ENCODE peak calls at places on chromosomes 12 and 14, in eight cellular contexts. N is mesothelial cell of epicardium, G is astrocyte of the spinal cord, A is HepG2, M is AG04450, X is brain microvascular endothelial cell, U is bronchial epithelial cell, Q is cardiac fibroblast. K is an unnamed sample.

GRCh38 chr12:59357811-59358210 is 238.0 kb upstream of the SLC16A7 start:
- DNase-seq in N (no peak), G (no peak), A (no peak), M (no peak), X (no peak), U (peak; percentile 67), Q (no peak), K (no peak)

GRCh38 chr12:75558262-75558661 is 46.9 kb upstream of the KRR1 start:
- DNase-seq in N (no peak), G (no peak), A (peak; percentile 69), M (no peak), X (no peak), U (no peak), Q (no peak), K (no peak)

GRCh38 chr14:99212199-99212598 is 59.8 kb downstream of the BCL11B start:
- DNase-seq in N (no peak), G (no peak), A (no peak), M (no peak), X (no peak), U (no peak), Q (no peak), K (no peak)

GRCh38 chr14:104635717-104636116 is 31.1 kb upstream of the TMEM179 start:
- DNase-seq in N (no peak), G (no peak), A (no peak), M (no peak), X (no peak), U (no peak), Q (no peak), K (no peak)

GRCh38 chr12:11697670-11698387 is 48.4 kb downstream of the ETV6 start:
- DNase-seq in N (no peak), G (peak; percentile 50), A (no peak), M (no peak), X (peak; percentile 65), U (peak; percentile 64), Q (peak; percentile 90), K (no peak)

GRCh38 chr14:25658988-25659387 is 609.0 kb upstream of the STXBP6 start:
- DNase-seq in N (no peak), G (no peak), A (no peak), M (no peak), X (no peak), U (no peak), Q (no peak), K (no peak)

GRCh38 chr14:51283402-51283825 is 43.4 kb downstream of the TMX1 start:
- DNase-seq in N (no peak), G (peak; percentile 95), A (peak; percentile 74), M (peak; percentile 83), X (peak; percentile 73), U (peak; percentile 94), Q (peak; percentile 97), K (no peak)

GRCh38 chr14:58072288-58073071 is 79.5 kb downstream of the ARMH4 start:
- DNase-seq in N (no peak), G (peak; percentile 72), A (peak; percentile 56), M (peak; percentile 56), X (peak; percentile 64), U (peak; percentile 65), Q (peak; percentile 81), K (peak; percentile 65)

GRCh38 chr14:47539065-47539464 is 136.3 kb downstream of the MDGA2 start:
- DNase-seq in N (no peak), G (peak; percentile 20), A (peak; percentile 10), M (no peak), X (peak; percentile 8), U (peak; percentile 1), Q (no peak), K (no peak)

GRCh38 chr14:64955297-64955696 is 12.8 kb upstream of the GPX2 start:
- DNase-seq in N (no peak), G (no peak), A (no peak), M (no peak), X (no peak), U (no peak), Q (no peak), K (no peak)

GRCh38 chr12:17372508-17372907 is 717.5 kb downstream of the RERGL start:
- DNase-seq in N (no peak), G (no peak), A (no peak), M (no peak), X (no peak), U (no peak), Q (no peak), K (no peak)

GRCh38 chr12:62789856-62790255 is 145.1 kb downstream of the PPM1H start:
- DNase-seq in N (no peak), G (no peak), A (no peak), M (no peak), X (no peak), U (no peak), Q (no peak), K (no peak)

GRCh38 chr14:94474581-94475031 is 1.4 kb downstream of the SERPINA9 start:
- DNase-seq in N (no peak), G (peak; percentile 71), A (no peak), M (no peak), X (peak; percentile 68), U (peak; percentile 15), Q (peak; percentile 25), K (no peak)

GRCh38 chr12:78645956-78646355 is 218.6 kb upstream of the SYT1 start:
- DNase-seq in N (no peak), G (no peak), A (peak; percentile 0), M (peak; percentile 3), X (no peak), U (peak; percentile 3), Q (peak; percentile 5), K (no peak)

GRCh38 chr14:55111122-55111705 is 17.8 kb upstream of the LGALS3 start:
- DNase-seq in N (no peak), G (no peak), A (no peak), M (no peak), X (no peak), U (no peak), Q (no peak), K (no peak)

GRCh38 chr12:88624911-88625310 is 44.6 kb upstream of the KITLG start:
- DNase-seq in N (no peak), G (peak; percentile 13), A (no peak), M (no peak), X (peak; percentile 38), U (peak; percentile 70), Q (peak; percentile 78), K (no peak)

GRCh38 chr12:12404297-12404696 is 47.4 kb downstream of the BORCS5 start:
- DNase-seq in N (no peak), G (no peak), A (no peak), M (no peak), X (no peak), U (no peak), Q (no peak), K (no peak)

GRCh38 chr12:53949631-53950440 is 4.9 kb upstream of the HOXC12 start:
- DNase-seq in N (no peak), G (no peak), A (peak; percentile 50), M (no peak), X (no peak), U (no peak), Q (no peak), K (no peak)

GRCh38 chr12:94172973-94173372 is 24.6 kb downstream of the PLXNC1 start:
- DNase-seq in N (no peak), G (peak; percentile 92), A (peak; percentile 94), M (peak; percentile 97), X (peak; percentile 98), U (peak; percentile 79), Q (peak; percentile 99), K (no peak)

GRCh38 chr14:32509632-32510187 is 180.6 kb downstream of the AKAP6 start:
- DNase-seq in N (no peak), G (peak; percentile 99), A (peak; percentile 50), M (peak; percentile 88), X (peak; percentile 98), U (peak; percentile 93), Q (peak; percentile 99), K (no peak)

GRCh38 chr14:32512348-32512747 is 183.2 kb downstream of the AKAP6 start:
- DNase-seq in N (no peak), G (no peak), A (no peak), M (no peak), X (no peak), U (no peak), Q (no peak), K (no peak)

GRCh38 chr14:32508281-32508680 is 179.2 kb downstream of the AKAP6 start:
- DNase-seq in N (no peak), G (peak; percentile 47), A (no peak), M (no peak), X (no peak), U (peak; percentile 18), Q (peak; percentile 68), K (no peak)

GRCh38 chr14:32512813-32513212 is 183.7 kb downstream of the AKAP6 start:
- DNase-seq in N (no peak), G (no peak), A (no peak), M (no peak), X (no peak), U (no peak), Q (peak; percentile 53), K (no peak)

GRCh38 chr14:32510815-32511214 is 181.7 kb downstream of the AKAP6 start:
- DNase-seq in N (no peak), G (peak; percentile 6), A (no peak), M (no peak), X (no peak), U (no peak), Q (no peak), K (no peak)
- TF ChIP-seq CTCF in N (no peak), G (no peak), A (no peak), M (no peak), X (no peak), U (no peak), Q (no peak), K (no peak)

GRCh38 chr14:33512201-33512600 is 438.7 kb downstream of the EGLN3 start:
- DNase-seq in N (no peak), G (peak; percentile 73), A (no peak), M (no peak), X (peak; percentile 46), U (peak; percentile 6), Q (peak; percentile 88), K (no peak)
- TF ChIP-seq CTCF in N (no peak), G (no peak), A (no peak), M (no peak), X (no peak), U (no peak), Q (no peak), K (no peak)

DNA sequence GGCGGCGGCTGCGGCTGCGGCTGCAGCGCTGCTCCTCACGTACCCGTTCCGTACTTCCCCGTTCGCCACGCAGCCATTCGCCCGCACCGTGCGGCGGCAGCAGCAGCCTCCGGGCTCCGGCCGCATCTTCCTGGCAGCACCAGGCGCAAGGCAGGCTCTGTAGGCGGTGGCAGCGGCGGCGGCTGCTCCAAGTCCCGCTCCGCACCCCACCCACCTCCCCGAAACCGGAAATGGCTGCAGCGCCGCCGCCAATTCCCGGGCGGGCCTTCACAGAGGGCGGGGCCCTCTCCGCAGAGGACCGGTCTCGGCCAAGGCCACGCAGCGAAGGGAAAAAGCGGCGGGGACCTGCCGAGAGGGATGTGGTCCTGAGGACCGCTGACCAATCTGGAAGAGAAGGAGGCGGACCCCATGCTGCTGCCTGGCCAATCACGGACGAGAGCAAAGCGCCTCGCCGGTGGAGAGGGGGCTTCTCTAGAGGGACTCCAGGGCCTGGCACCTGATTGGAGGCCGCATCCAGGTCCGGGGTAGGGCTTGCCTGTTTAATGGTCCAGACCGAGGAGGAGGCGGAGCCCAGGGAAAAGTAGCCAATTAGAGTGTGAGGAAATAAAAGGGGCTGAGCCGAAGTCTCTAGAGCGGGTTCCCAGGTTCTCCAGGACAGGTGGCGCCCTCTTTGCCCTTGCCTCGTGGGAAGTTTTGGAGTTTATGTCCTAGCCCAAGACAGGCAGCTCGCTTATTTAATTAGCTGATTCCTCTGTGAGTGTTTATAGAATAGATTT is at the start of gene SPTLC2:
- DNase-seq in N (peak; percentile 97), G (peak; percentile 100), A (peak; percentile 99), M (peak; percentile 98), X (peak; percentile 100), U (peak; percentile 97), Q (peak; percentile 99), K (peak; percentile 93)
- TF ChIP-seq CTCF in N (no peak), G (peak; percentile 6), A (peak; percentile 34), M (no peak), X (peak; percentile 10), U (peak; percentile 36), Q (no peak), K (no peak)

GRCh38 chr14:61730756-61731373 is 31.4 kb upstream of the SNAPC1 start:
- DNase-seq in N (no peak), G (no peak), A (no peak), M (no peak), X (no peak), U (no peak), Q (no peak), K (no peak)
- TF ChIP-seq CTCF in N (peak; percentile 38), G (no peak), A (peak; percentile 25), M (peak; percentile 49), X (peak; percentile 6), U (no peak), Q (no peak), K (peak; percentile 70)

K was measured in neural crest cell.